ENCODE peak calls at places on chromosomes 7 and 10, in five cellular contexts. H is WTC11, U is H1, F is GM23338, L is HepG2. Y is an unnamed sample.

GRCh38 chr7:114502454-114503254 is 88.0 kb downstream of the FOXP2 start:
- DNase-seq in H (no peak), F (no peak), U (no peak), L (no peak), Y (no peak)

GRCh38 chr10:31030216-31030615 is 1.4 kb downstream of the ZNF438 start:
- DNase-seq in U (no peak), L (no peak), H (no peak), F (no peak), Y (no peak)

GRCh38 chr7:18357691-18358090 is 137.9 kb upstream of the HDAC9 start:
- DNase-seq in F (peak), H (no peak), L (no peak), U (no peak), Y (no peak)

GRCh38 chr7:104327963-104328307 is 468 bp upstream of the LHFPL3 start:
- DNase-seq in U (no peak), L (no peak), F (peak), H (peak), Y (no peak)

GRCh38 chr10:130635528-130635927 is 499.3 kb downstream of the GLRX3 start:
- DNase-seq in F (no peak), H (no peak), L (no peak), U (no peak), Y (no peak)

GRCh38 chr7:121960678-121961461 is 87.9 kb downstream of the PTPRZ1 start:
- DNase-seq in H (no peak), U (peak), L (no peak), F (no peak), Y (no peak)

GRCh38 chr10:87092861-87093460 is 1.7 kb downstream of the GLUD1 start:
- DNase-seq in H (peak), F (peak), U (no peak), L (peak), Y (peak)

GRCh38 chr10:118595598-118596425 is at the start of gene PRLHR:
- DNase-seq in U (no peak), H (peak), F (peak), L (no peak), Y (peak)

GRCh38 chr10:61159253-61159652 is 215.3 kb upstream of the RHOBTB1 start:
- DNase-seq in H (no peak), U (no peak), F (no peak), L (no peak), Y (no peak)

GRCh38 chr7:35630573-35630972 is 64.4 kb downstream of the HERPUD2 start:
- DNase-seq in L (no peak), U (no peak), F (no peak), H (no peak), Y (no peak)

GRCh38 chr7:106126170-106126938 is 14.2 kb upstream of the SYPL1 start:
- DNase-seq in L (no peak), F (no peak), U (no peak), H (no peak), Y (no peak)

GRCh38 chr7:128076831-128077271 is 45.6 kb upstream of the LRRC4 start:
- DNase-seq in F (no peak), L (no peak), U (no peak), H (no peak), Y (no peak)

GRCh38 chr10:103879831-103880230 is 24.5 kb upstream of the SH3PXD2A start:
- DNase-seq in L (no peak), F (no peak), U (no peak), H (no peak), Y (no peak)

GRCh38 chr7:96855139-96855538 is 145.5 kb upstream of the SEM1 start:
- DNase-seq in U (no peak), L (no peak), F (no peak), H (no peak), Y (no peak)

GRCh38 chr7:19674266-19674960 is 34.4 kb downstream of the POLR1F start:
- DNase-seq in L (no peak), F (peak), H (no peak), U (no peak), Y (no peak)

GRCh38 chr7:25940086-25940906 is 211.7 kb upstream of the NFE2L3 start:
- DNase-seq in L (no peak), H (no peak), F (no peak), U (no peak), Y (peak)

GRCh38 chr10:86439544-86439943 is 72.9 kb upstream of the GRID1 start:
- DNase-seq in H (no peak), U (no peak), F (no peak), L (peak), Y (no peak)

GRCh38 chr7:149458235-149458634 is 2.6 kb downstream of the ZNF777 start:
- DNase-seq in U (no peak), H (no peak), F (no peak), L (no peak), Y (peak)

GRCh38 chr7:26198133-26198780 is 2.3 kb downstream of the HNRNPA2B1 start:
- DNase-seq in U (no peak), L (no peak), F (peak), H (no peak), Y (no peak)

GRCh38 chr10:29773675-29774091 is 138.9 kb upstream of the SVIL start:
- DNase-seq in L (no peak), F (no peak), U (no peak), H (no peak), Y (no peak)

DNA sequence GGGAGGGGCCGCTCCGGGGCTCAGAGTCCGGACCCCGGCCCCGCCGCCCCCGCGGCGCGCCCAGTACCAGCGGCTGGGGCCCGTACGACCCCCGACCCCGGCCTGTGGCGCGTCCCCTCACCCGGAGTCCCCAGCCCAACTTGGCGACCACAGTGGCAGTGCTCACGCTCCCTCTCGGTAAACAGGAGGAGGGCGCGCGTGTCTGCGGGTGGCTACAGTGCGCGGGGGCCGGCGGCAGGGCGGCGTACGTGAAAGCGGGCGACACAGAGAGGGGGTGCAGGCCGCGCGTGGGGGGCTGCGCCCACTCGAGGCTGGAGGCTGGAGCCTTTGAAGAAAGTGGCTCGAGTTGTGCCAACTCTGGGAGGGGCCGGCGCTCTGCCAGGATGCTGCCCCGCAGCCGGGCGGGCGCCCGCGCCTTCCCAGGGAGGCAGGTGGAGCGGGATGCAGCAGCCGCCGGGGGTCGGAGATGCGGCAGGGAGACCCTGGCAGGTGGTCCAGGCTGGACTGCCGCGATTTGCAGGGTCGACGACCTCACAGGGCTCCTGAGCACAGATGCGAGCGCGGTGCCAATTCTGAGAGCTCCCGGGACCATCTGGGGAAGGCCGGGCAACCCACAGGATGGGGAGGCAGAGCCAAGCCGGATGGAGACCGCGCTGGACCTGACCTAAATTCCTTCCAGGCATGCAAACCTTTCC is 655 bp downstream of the PTPRE start:
- DNase-seq in H (peak), U (no peak), F (peak), L (no peak), Y (no peak)
- TF ChIP-seq CREB1 in H (no peak), U (no peak), F (no peak), L (no peak), Y (no peak)

GRCh38 chr7:135320277-135320676 is 86.6 kb downstream of the STRA8 start:
- DNase-seq in H (no peak), U (no peak), L (no peak), F (no peak), Y (no peak)
- TF ChIP-seq CREB1 in H (no peak), U (no peak), L (no peak), F (no peak), Y (no peak)

GRCh38 chr7:158864507-158864820 is 8.1 kb downstream of the DYNC2I1 start:
- DNase-seq in F (no peak), H (no peak), U (no peak), L (no peak), Y (no peak)

GRCh38 chr7:158865977-158866376 is 9.6 kb downstream of the DYNC2I1 start:
- DNase-seq in F (no peak), L (no peak), H (no peak), U (no peak), Y (no peak)

GRCh38 chr7:158865462-158865922 is 9.1 kb downstream of the DYNC2I1 start:
- DNase-seq in L (peak), U (no peak), F (no peak), H (no peak), Y (peak)

GRCh38 chr7:158863611-158864506 is 7.5 kb downstream of the DYNC2I1 start:
- DNase-seq in H (peak), U (no peak), L (peak), F (peak), Y (peak)

DNA sequence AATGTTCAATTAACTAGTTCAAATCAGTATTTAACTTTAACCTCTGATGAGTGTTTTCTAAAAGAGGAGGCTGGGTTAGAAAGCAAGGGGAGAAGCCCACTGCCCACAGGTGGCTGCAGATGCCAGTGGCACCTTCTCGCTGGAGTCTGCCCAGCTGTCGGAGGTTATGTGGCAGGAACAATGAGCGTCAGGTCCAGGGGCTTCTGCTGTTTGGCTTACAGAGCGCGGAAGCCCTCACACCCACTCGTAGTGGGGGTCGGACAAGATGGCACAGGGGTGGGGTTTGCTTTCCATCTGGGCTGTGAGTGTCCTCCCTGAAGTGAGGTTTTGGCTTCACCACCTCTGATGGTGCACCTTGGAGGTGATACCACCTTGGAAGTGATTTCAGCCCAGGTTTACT is 8.5 kb downstream of the DYNC2I1 start:
- DNase-seq in L (no peak), U (no peak), H (no peak), F (no peak), Y (no peak)
- TF ChIP-seq CREB1 in L (no peak), U (no peak), H (no peak), F (no peak), Y (no peak)

GRCh38 chr7:100585511-100586265 is at the start of gene LRCH4:
- DNase-seq in U (no peak), F (peak), L (no peak), H (peak), Y (peak)
- TF ChIP-seq CREB1 in U (peak), F (no peak), L (no peak), H (peak), Y (no peak)

GRCh38 chr10:33899578-33900531 is 565.4 kb upstream of the NRP1 start:
- DNase-seq in U (no peak), H (no peak), F (no peak), L (peak), Y (no peak)
- TF ChIP-seq CREB1 in U (no peak), H (no peak), F (no peak), L (no peak), Y (no peak)

DNA sequence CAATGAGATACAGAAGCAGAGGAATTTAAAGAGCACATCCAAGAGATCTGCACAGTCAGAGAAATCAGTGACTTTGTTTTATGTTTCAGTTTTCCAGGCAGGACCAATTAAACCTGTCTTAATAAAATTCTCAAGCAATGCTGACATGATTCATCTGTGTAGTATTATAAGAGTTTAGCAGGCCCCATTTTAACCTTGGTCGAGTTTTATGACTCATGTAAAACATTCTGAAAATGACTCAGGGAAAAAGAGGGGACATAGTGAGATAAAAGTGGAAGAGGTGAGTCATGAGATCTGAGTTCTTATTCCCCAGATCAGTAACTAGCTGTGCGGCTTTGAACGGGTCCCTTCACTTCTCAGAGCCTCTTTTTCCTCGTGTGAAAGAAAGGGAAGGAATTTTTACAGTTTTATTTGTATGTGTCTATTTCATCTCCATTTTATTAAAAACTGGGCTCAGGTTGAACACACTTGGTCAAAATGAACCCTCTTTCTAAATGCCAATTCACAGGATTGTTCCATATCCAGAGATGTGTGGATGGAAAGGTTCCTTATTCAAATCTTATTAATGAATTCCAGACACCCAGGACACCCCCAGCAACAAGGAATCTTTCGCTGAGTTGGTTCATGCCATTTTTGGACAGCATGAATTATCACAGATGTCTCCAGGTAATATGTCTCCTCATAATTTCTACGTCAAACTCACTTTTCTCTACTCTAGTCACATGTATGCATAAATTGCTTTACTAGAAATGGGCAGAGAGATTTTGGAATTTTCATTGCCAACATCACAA is 143.2 kb downstream of the JAZF1 start:
- DNase-seq in U (no peak), H (no peak), F (no peak), L (peak), Y (peak)
- TF ChIP-seq CREB1 in U (no peak), H (no peak), F (no peak), L (no peak), Y (no peak)

GRCh38 chr10:89738551-89739209 is 37.3 kb downstream of the KIF20B start:
- DNase-seq in F (no peak), H (no peak), L (no peak), U (no peak), Y (no peak)

GRCh38 chr10:89744021-89744420 is 42.6 kb downstream of the KIF20B start:
- DNase-seq in F (no peak), H (no peak), U (no peak), L (no peak), Y (no peak)

GRCh38 chr10:89745903-89746302 is 44.5 kb downstream of the KIF20B start:
- DNase-seq in F (peak), U (no peak), L (no peak), H (peak), Y (no peak)

GRCh38 chr10:89741126-89741762 is 39.9 kb downstream of the KIF20B start:
- DNase-seq in U (no peak), H (peak), F (peak), L (no peak), Y (no peak)
- TF ChIP-seq CREB1 in U (no peak), H (no peak), F (no peak), L (no peak), Y (no peak)

GRCh38 chr10:35938160-35938559 is 296.1 kb upstream of the FZD8 start:
- DNase-seq in F (no peak), L (no peak), H (no peak), U (no peak), Y (no peak)

GRCh38 chr10:35942052-35942451 is 300.0 kb upstream of the FZD8 start:
- DNase-seq in H (no peak), L (no peak), U (no peak), F (no peak), Y (no peak)

GRCh38 chr10:35937538-35937937 is 295.4 kb upstream of the FZD8 start:
- DNase-seq in L (no peak), F (no peak), H (no peak), U (no peak), Y (no peak)

GRCh38 chr10:35934637-35934995 is 292.5 kb upstream of the FZD8 start:
- DNase-seq in U (no peak), L (no peak), F (no peak), H (no peak), Y (no peak)

DNA sequence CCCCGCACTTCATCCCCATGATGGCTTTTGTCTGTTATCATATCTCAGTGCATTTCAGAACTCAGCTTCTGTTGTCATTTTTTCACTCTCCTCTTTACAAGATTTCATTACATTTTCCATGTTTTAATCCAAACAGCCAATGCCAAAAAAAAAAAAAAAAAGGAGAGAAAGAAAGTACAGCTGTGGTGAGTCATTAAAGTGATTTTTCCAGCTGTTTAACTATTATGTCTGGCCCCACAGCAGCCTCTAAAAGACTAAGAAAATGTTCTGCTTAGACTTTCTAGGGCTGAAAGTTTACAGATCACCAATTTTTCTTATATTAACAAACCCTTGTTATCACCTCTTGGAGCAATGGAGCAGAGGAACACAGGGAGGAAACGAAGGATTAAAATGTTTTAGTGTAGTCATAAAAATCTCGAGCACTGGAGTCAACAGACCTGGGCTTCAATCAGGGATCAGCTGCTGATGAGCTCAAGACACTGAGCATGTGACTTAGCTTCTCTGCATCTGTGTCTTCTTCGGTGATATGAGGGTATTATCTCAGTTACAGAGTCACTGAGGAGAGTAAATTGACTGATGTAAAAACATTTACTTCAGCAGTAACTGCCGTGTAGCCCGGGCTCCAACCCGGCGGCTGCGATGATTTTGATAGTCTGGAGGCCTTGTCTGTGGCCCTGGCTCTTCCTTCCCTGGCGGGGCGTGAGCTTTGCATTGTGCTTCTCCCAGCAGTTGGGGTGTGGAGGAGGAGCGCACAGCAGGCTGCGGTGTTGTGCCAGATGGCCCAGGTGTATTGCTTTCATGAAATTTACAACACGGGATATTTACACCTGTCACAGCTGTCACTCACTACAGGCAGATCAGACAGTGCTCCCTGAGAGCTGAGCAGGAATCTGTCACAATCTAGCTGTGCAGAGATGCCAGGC is 298.2 kb upstream of the FZD8 start:
- DNase-seq in H (peak), F (no peak), U (no peak), L (no peak), Y (no peak)
- TF ChIP-seq CREB1 in H (no peak), F (no peak), U (no peak), L (no peak), Y (no peak)

DNA sequence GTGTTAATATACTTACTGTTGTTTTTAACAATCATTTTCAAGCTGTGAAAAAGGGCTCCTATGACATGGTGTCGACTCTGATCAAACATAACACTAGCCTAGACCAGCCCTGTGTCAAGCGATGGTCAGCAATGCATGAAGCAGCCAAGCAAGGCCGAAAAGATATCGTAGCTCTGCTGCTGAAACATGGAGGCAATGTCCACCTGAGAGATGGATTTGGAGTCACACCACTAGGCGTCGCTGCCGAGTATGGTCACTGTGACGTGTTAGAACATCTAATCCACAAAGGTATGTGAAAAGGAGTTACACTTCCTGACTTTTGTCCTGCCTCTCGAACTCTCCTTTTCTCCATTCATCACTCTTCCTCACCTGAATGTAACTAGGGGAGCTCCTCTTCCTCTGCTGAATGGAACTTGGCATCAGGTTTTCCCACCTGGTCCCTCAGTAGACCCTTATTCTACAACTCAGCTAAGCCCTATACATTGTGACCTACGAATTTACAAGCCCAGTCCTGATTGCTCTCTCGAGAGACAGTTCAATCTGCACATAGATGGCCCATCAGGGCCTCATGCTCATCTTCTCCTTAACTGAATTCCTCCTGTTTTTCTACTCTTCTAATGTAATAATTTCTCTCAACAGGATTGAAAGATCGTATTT is 23.0 kb downstream of the ASB15 start:
- DNase-seq in H (peak), F (peak), U (peak), L (peak), Y (peak)
- TF ChIP-seq CREB1 in H (no peak), F (peak), U (peak), L (peak), Y (peak)

GRCh38 chr7:137635132-137635531 is 211.6 kb downstream of the DGKI start:
- DNase-seq in L (no peak), U (no peak), H (no peak), F (no peak), Y (no peak)
- TF ChIP-seq CREB1 in L (no peak), U (no peak), H (no peak), F (no peak), Y (no peak)

Y was measured in K562.